ENCODE peak calls at places on chromosomes 5 and 9, in ten cellular contexts. U is Panc1, C is IMR-90, J is ovary, L is OCI-LY7, P is A673, B is cardiac muscle cell, W is pancreas, I is tibial artery, D is H1. F is an unnamed sample.

GRCh38 chr5:74107899-74108298 is 481.9 kb downstream of the ARHGEF28 start:
- DNase-seq in U (no peak), C (no peak), J (no peak), L (no peak), P (no peak), B (no peak), W (no peak), I (peak; percentile 70), D (no peak), F (no peak)

GRCh38 chr5:13695076-13695712 is 249.3 kb downstream of the DNAH5 start:
- DNase-seq in U (no peak), C (peak; percentile 6), J (no peak), L (no peak), P (no peak), B (no peak), W (no peak), I (no peak), D (no peak), F (no peak)

GRCh38 chr5:127153031-127153430 is 79.7 kb upstream of the C5orf63 start:
- DNase-seq in U (no peak), C (no peak), J (no peak), L (no peak), P (no peak), B (no peak), W (no peak), I (no peak), D (no peak), F (no peak)

GRCh38 chr5:43007911-43008368 is 32.2 kb downstream of the ANXA2R start:
- DNase-seq in U (no peak), C (peak; percentile 80), J (peak; percentile 52), L (peak; percentile 85), P (peak; percentile 90), B (peak; percentile 89), W (peak; percentile 34), I (peak; percentile 60), D (peak; percentile 68), F (no peak)

GRCh38 chr5:120314201-120314600 is 149.9 kb upstream of the PRR16 start:
- DNase-seq in U (no peak), C (peak; percentile 44), J (no peak), L (no peak), P (no peak), B (no peak), W (no peak), I (no peak), D (no peak), F (no peak)

GRCh38 chr5:154603978-154604679 is 126.1 kb upstream of the HAND1 start:
- DNase-seq in U (no peak), C (peak; percentile 16), J (no peak), L (no peak), P (no peak), B (peak; percentile 68), W (peak; percentile 21), I (no peak), D (peak; percentile 57), F (no peak)

GRCh38 chr9:74824654-74825053 is 63.1 kb downstream of the TRPM6 start:
- DNase-seq in U (no peak), C (no peak), J (no peak), L (no peak), P (peak; percentile 86), B (peak; percentile 86), W (no peak), I (peak; percentile 38), D (no peak), F (no peak)

GRCh38 chr5:163509288-163510040 is 4.0 kb downstream of the MAT2B start:
- DNase-seq in U (no peak), C (peak; percentile 71), J (no peak), L (no peak), P (peak; percentile 12), B (peak; percentile 87), W (no peak), I (no peak), D (no peak), F (no peak)

GRCh38 chr9:111399772-111400563 is 69.9 kb upstream of the OR2K2 start:
- DNase-seq in U (peak; percentile 2), C (peak; percentile 21), J (no peak), L (peak; percentile 24), P (peak; percentile 19), B (peak; percentile 35), W (peak; percentile 32), I (no peak), D (peak; percentile 51), F (no peak)

GRCh38 chr5:107669543-107670027 is 1.2 kb downstream of the EFNA5 start:
- DNase-seq in U (no peak), C (peak; percentile 2), J (peak; percentile 43), L (no peak), P (peak; percentile 52), B (peak; percentile 59), W (peak; percentile 15), I (peak; percentile 25), D (peak; percentile 73), F (no peak)

GRCh38 chr5:96610747-96611146 is 51.4 kb upstream of the CAST start:
- DNase-seq in U (no peak), C (no peak), J (no peak), L (no peak), P (peak; percentile 79), B (no peak), W (no peak), I (no peak), D (no peak), F (no peak)

GRCh38 chr9:89234186-89234585 is 55.6 kb upstream of the SHC3 start:
- DNase-seq in U (no peak), C (no peak), J (no peak), L (no peak), P (no peak), B (no peak), W (no peak), I (no peak), D (no peak), F (no peak)

GRCh38 chr9:95360866-95361265 is 43.4 kb upstream of the FANCC start:
- DNase-seq in U (no peak), C (no peak), J (no peak), L (no peak), P (no peak), B (no peak), W (no peak), I (no peak), D (no peak), F (no peak)

GRCh38 chr9:98993570-98993945 is 49.9 kb downstream of the COL15A1 start:
- DNase-seq in U (no peak), C (no peak), J (no peak), L (no peak), P (no peak), B (no peak), W (no peak), I (peak; percentile 77), D (no peak), F (no peak)

GRCh38 chr5:169860585-169860984 is 119.7 kb downstream of the INSYN2B start:
- DNase-seq in U (no peak), C (no peak), J (no peak), L (no peak), P (no peak), B (no peak), W (no peak), I (no peak), D (no peak), F (no peak)

GRCh38 chr5:5638193-5638592 is 215.7 kb downstream of the ICE1 start:
- DNase-seq in U (no peak), C (no peak), J (no peak), L (no peak), P (no peak), B (peak; percentile 27), W (no peak), I (no peak), D (no peak), F (no peak)

GRCh38 chr9:27471789-27472585 is 52.1 kb upstream of the IFNK start:
- DNase-seq in U (no peak), C (no peak), J (peak; percentile 52), L (no peak), P (no peak), B (no peak), W (no peak), I (no peak), D (no peak), F (no peak)

GRCh38 chr5:39140558-39141168 is 66.5 kb upstream of the RICTOR start:
- DNase-seq in U (no peak), C (peak; percentile 13), J (no peak), L (no peak), P (no peak), B (no peak), W (no peak), I (no peak), D (no peak), F (no peak)
- TF ChIP-seq CTCF in U (no peak), C (no peak), J (no peak), L (no peak), P (no peak), B (no peak), W (no peak), I (no peak), D (no peak), F (no peak)

GRCh38 chr5:158563774-158564390 is 535.8 kb downstream of the EBF1 start:
- DNase-seq in U (no peak), C (no peak), J (no peak), L (peak; percentile 26), P (no peak), B (no peak), W (no peak), I (no peak), D (no peak), F (no peak)

GRCh38 chr5:158569534-158569933 is 530.2 kb downstream of the EBF1 start:
- DNase-seq in U (no peak), C (no peak), J (no peak), L (no peak), P (no peak), B (no peak), W (no peak), I (no peak), D (no peak), F (no peak)

GRCh38 chr5:158560170-158560569 is 539.5 kb downstream of the EBF1 start:
- DNase-seq in U (no peak), C (no peak), J (no peak), L (peak; percentile 31), P (no peak), B (peak; percentile 6), W (no peak), I (no peak), D (no peak), F (no peak)

GRCh38 chr5:158570502-158570901 is 529.2 kb downstream of the EBF1 start:
- DNase-seq in U (no peak), C (no peak), J (no peak), L (no peak), P (no peak), B (no peak), W (no peak), I (no peak), D (no peak), F (no peak)

GRCh38 chr5:158565017-158565789 is 534.5 kb downstream of the EBF1 start:
- DNase-seq in U (no peak), C (no peak), J (no peak), L (peak; percentile 50), P (no peak), B (no peak), W (no peak), I (no peak), D (no peak), F (no peak)
- H3K9me3 ChIP-seq in U (no peaks in the 10 kb centered on the region), C (no peaks in the 10 kb centered on the region), J (no peaks in the 10 kb centered on the region), L (no peaks in the 10 kb centered on the region), P (no peaks in the 10 kb centered on the region), B (no peaks in the 10 kb centered on the region), W (no peaks in the 10 kb centered on the region), I (no peaks in the 10 kb centered on the region), D (no peaks in the 10 kb centered on the region), F (no peaks in the 10 kb centered on the region)

GRCh38 chr5:58582411-58583393 is at the start of gene RAB3C:
- DNase-seq in U (peak; percentile 88), C (peak; percentile 90), J (peak; percentile 91), L (no peak), P (peak; percentile 96), B (peak; percentile 96), W (peak; percentile 95), I (peak; percentile 78), D (peak; percentile 86), F (peak; percentile 72)
- TF ChIP-seq CTCF in U (no peak), C (no peak), J (peak; percentile 11), L (no peak), P (no peak), B (no peak), W (no peak), I (peak; percentile 22), D (no peak), F (no peak)

GRCh38 chr5:109567374-109568044 is 122.2 kb upstream of the MAN2A1 start:
- DNase-seq in U (no peak), C (peak; percentile 28), J (no peak), L (no peak), P (peak; percentile 45), B (peak; percentile 74), W (no peak), I (no peak), D (no peak), F (no peak)
- H3K9me3 ChIP-seq in U (no peaks in the 10 kb centered on the region), C (no peaks in the 10 kb centered on the region), J (no peaks in the 10 kb centered on the region), L (no peaks in the 10 kb centered on the region), P (no peaks in the 10 kb centered on the region), B (no peaks in the 10 kb centered on the region), W (no peaks in the 10 kb centered on the region), I (no peaks in the 10 kb centered on the region), D (no peaks in the 10 kb centered on the region), F (no peaks in the 10 kb centered on the region)